ENCODE peak calls at places on chromosome X, in six cellular contexts. Z is fibroblast of mammary gland, J is endothelial cell, F is tibial nerve, B is IMR-90, O is fibroblast of the aortic adventitia. V is an unnamed sample.
A peak's percentile ranks its signal among the peaks of the same experiment; 100 is the strongest.

GRCh38 chrX:6685489-6685888 is 150.6 kb upstream of the VCX3A start:
- DNase-seq in Z (no peak), J (no peak), F (no peak), B (no peak), O (no peak), V (no peak)

GRCh38 chrX:56795309-56795868 is 66.3 kb downstream of the NBDY start:
- DNase-seq in Z (no peak), J (no peak), F (no peak), B (no peak), O (no peak), V (no peak)

GRCh38 chrX:4315891-4316290 is 602.4 kb upstream of the PRKX start:
- DNase-seq in Z (no peak), J (no peak), F (no peak), B (no peak), O (no peak), V (no peak)

GRCh38 chrX:44742480-44743155 is 101.2 kb upstream of the DUSP21 start:
- DNase-seq in Z (no peak), J (no peak), F (no peak), B (no peak), O (no peak), V (no peak)

GRCh38 chrX:40012800-40013682 is 84.7 kb downstream of the BCOR start:
- DNase-seq in Z (peak; percentile 59), J (peak; percentile 42), F (peak; percentile 28), B (peak; percentile 35), O (peak; percentile 74), V (peak; percentile 62)

GRCh38 chrX:2707334-2707760 is 16.3 kb downstream of the CD99 start:
- DNase-seq in Z (peak; percentile 97), J (peak; percentile 37), F (peak; percentile 64), B (peak; percentile 95), O (peak; percentile 64), V (peak; percentile 99)

GRCh38 chrX:9310596-9310995 is 154.3 kb upstream of the TBL1X start:
- DNase-seq in Z (peak; percentile 49), J (no peak), F (no peak), B (peak; percentile 70), O (peak; percentile 19), V (no peak)

GRCh38 chrX:129749069-129749468 is 10.3 kb downstream of the XPNPEP2 start:
- DNase-seq in Z (peak; percentile 69), J (no peak), F (no peak), B (no peak), O (peak; percentile 67), V (no peak)

GRCh38 chrX:72142094-72142843 is 10.6 kb upstream of the RTL5 start:
- DNase-seq in Z (no peak), J (no peak), F (no peak), B (no peak), O (no peak), V (no peak)

GRCh38 chrX:26851981-26852380 is 611.2 kb downstream of the PPP4R3C start:
- DNase-seq in Z (peak; percentile 0), J (no peak), F (no peak), B (no peak), O (peak; percentile 21), V (peak; percentile 38)

GRCh38 chrX:106894392-106894909 is 8.7 kb downstream of the RIPPLY1 start:
- DNase-seq in Z (peak; percentile 77), J (peak; percentile 59), F (peak; percentile 20), B (peak; percentile 73), O (peak; percentile 81), V (peak; percentile 69)

GRCh38 chrX:104165894-104166734 is at the start of gene FAM199X:
- DNase-seq in Z (peak; percentile 83), J (peak; percentile 83), F (peak; percentile 65), B (peak; percentile 82), O (peak; percentile 79), V (peak; percentile 84)

GRCh38 chrX:100316987-100317386 is 93.1 kb downstream of the PCDH19 start:
- DNase-seq in Z (peak; percentile 12), J (no peak), F (no peak), B (no peak), O (no peak), V (peak; percentile 7)

GRCh38 chrX:9907645-9908387 is 59.3 kb upstream of the CLDN34 start:
- DNase-seq in Z (peak; percentile 81), J (no peak), F (no peak), B (peak; percentile 94), O (no peak), V (peak; percentile 81)

GRCh38 chrX:124332481-124333424 is at the start of gene TEX13D:
- DNase-seq in Z (no peak), J (no peak), F (no peak), B (no peak), O (no peak), V (no peak)

GRCh38 chrX:52852110-52852872 is 15.6 kb downstream of the XAGE3 start:
- DNase-seq in Z (peak; percentile 30), J (no peak), F (no peak), B (peak; percentile 43), O (peak; percentile 1), V (peak; percentile 18)

GRCh38 chrX:9992061-9992460 is 24.9 kb downstream of the CLDN34 start:
- DNase-seq in Z (no peak), J (no peak), F (no peak), B (no peak), O (no peak), V (no peak)

GRCh38 chrX:129781134-129782014 is 1.6 kb downstream of the SASH3 start:
- DNase-seq in Z (no peak), J (no peak), F (no peak), B (no peak), O (no peak), V (no peak)

GRCh38 chrX:72365126-72365525 is 59.4 kb upstream of the CITED1 start:
- DNase-seq in Z (no peak), J (no peak), F (no peak), B (no peak), O (no peak), V (no peak)

GRCh38 chrX:15233416-15234015 is 36.4 kb downstream of the ASB9 start:
- DNase-seq in Z (peak; percentile 31), J (no peak), F (no peak), B (no peak), O (no peak), V (peak; percentile 2)

GRCh38 chrX:140141444-140142029 is 176.2 kb upstream of the CXorf66 start:
- DNase-seq in Z (peak; percentile 29), J (peak; percentile 51), F (peak; percentile 14), B (peak; percentile 31), O (peak; percentile 55), V (peak; percentile 36)

GRCh38 chrX:46587158-46587557 is 13.6 kb downstream of the CHST7 start:
- DNase-seq in Z (peak; percentile 62), J (no peak), F (no peak), B (peak; percentile 66), O (peak; percentile 57), V (peak; percentile 83)

GRCh38 chrX:12973561-12974216 is 1.2 kb upstream of the TMSB4X start:
- DNase-seq in Z (no peak), J (no peak), F (no peak), B (no peak), O (no peak), V (no peak)

GRCh38 chrX:21394792-21395191 is 20.6 kb downstream of the CNKSR2 start:
- DNase-seq in Z (no peak), J (no peak), F (no peak), B (no peak), O (no peak), V (no peak)

DNA sequence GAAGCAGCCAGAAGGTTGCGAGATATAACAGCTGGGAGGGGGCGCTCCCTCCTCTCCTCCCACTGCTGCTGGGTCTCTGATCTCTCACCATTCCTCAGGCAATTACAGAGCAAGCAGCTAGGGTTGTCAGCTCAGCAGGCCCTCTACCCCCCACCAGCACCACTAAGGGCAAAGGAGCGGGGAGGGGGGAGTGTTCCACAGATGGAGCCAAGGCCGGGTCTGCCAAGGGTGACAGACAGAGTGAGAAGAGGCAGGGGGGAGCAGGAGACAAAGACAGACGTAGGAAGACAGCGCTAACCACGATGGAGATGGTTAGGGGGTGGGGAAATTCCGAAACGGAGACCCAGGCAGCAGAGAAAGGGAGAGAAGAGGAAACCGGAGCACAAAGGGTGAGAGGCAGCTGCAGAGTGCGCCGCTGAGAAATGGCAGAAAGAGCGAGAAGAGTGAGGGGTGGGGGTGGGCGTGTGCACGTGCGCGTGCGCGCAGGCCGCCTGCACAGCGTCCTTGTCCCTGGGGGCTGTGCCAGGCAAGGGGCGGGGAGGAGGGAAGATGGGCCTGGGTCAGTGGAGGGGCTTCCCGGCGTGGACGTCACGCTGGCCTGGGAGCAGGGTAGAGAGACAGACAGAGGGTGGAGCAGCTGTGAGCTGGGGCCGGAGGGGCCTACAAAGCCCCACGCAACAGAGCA is 6.9 kb downstream of the L1CAM start:
- DNase-seq in Z (no peak), J (no peak), F (no peak), B (no peak), O (no peak), V (no peak)
- TF ChIP-seq CTCF in Z (no peak), J (no peak), F (no peak), B (no peak), O (no peak), V (no peak)

DNA sequence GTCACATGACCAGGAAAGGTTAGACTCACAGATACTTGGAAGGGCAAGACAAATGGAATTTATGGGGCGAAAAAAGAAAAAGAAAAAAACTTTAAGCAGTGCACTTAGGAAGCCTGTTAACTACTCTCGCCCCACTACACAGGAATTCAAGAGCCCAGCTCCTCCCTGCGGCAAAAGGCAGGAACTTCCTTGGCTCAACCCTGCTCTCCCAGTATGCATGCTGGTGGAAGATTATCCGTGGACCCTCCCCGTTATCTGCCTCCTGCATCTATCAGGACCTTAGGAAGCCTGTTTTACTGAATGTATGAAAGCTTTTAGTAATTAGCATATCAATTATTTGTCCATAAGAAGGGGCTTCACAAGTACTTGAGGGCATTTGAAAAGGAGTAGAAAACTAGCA is 40.1 kb upstream of the RPA4 start:
- DNase-seq in Z (no peak), J (peak; percentile 5), F (no peak), B (no peak), O (peak; percentile 30), V (peak; percentile 11)
- TF ChIP-seq CTCF in Z (no peak), J (no peak), F (no peak), B (no peak), O (peak; percentile 24), V (peak; percentile 24)

GRCh38 chrX:55342533-55343501 is 78.1 kb upstream of the PAGE3 start:
- DNase-seq in Z (peak; percentile 2), J (no peak), F (peak; percentile 13), B (no peak), O (peak; percentile 22), V (peak; percentile 74)
- TF ChIP-seq CTCF in Z (peak; percentile 37), J (no peak), F (peak; percentile 32), B (peak; percentile 34), O (peak; percentile 64), V (peak; percentile 64)

GRCh38 chrX:19659929-19660328 is 144.6 kb upstream of the MAP3K15 start:
- DNase-seq in Z (peak; percentile 37), J (no peak), F (no peak), B (no peak), O (no peak), V (peak; percentile 14)
- TF ChIP-seq CTCF in Z (peak; percentile 24), J (no peak), F (no peak), B (no peak), O (peak; percentile 1), V (no peak)

GRCh38 chrX:150088042-150088441 is 149.8 kb upstream of the EOLA2 start:
- DNase-seq in Z (no peak), J (no peak), F (no peak), B (no peak), O (no peak), V (no peak)
- TF ChIP-seq CTCF in Z (no peak), J (no peak), F (no peak), B (no peak), O (no peak), V (no peak)